ENCODE peak calls at places on chromosomes 16 and 17, in nine cellular contexts. N is PC-3, K is left ventricle myocardium inferior, W is WTC11, L is tibial artery, P is prostate gland, V is breast epithelium, C is HFFc6, U is fibroblast of pulmonary artery. M is an unnamed sample.

GRCh38 chr16:10584956-10585561 is 4.7 kb upstream of the EMP2 start:
- DNase-seq in N (peak), K (no peak), W (no peak), L (no peak), P (no peak), V (no peak), C (peak), U (no peak), M (no peak)

GRCh38 chr17:18187816-18188761 is 4.5 kb downstream of the ALKBH5 start:
- DNase-seq in N (peak), K (peak), W (no peak), L (no peak), P (no peak), V (no peak), C (peak), U (peak), M (no peak)

GRCh38 chr16:55494994-55495421 is 13.9 kb upstream of the LPCAT2 start:
- DNase-seq in N (peak), K (no peak), W (no peak), L (no peak), P (no peak), V (no peak), C (peak), U (peak), M (no peak)

GRCh38 chr16:13018026-13018425 is 116.6 kb downstream of the SHISA9 start:
- DNase-seq in N (no peak), K (no peak), W (no peak), L (no peak), P (no peak), V (no peak), C (no peak), U (no peak), M (no peak)

GRCh38 chr17:61451538-61452300 is 503 bp upstream of the TBX4 start:
- DNase-seq in N (no peak), K (no peak), W (peak), L (no peak), P (no peak), V (no peak), C (no peak), U (no peak), M (peak)

GRCh38 chr17:60148300-60148838 is 1.4 kb upstream of the CA4 start:
- DNase-seq in N (no peak), K (no peak), W (no peak), L (no peak), P (no peak), V (no peak), C (no peak), U (no peak), M (no peak)

GRCh38 chr16:69110406-69110805 is 5.0 kb downstream of the HAS3 start:
- DNase-seq in N (no peak), K (no peak), W (no peak), L (peak), P (no peak), V (no peak), C (no peak), U (no peak), M (no peak)

GRCh38 chr17:76612977-76613851 is 27.6 kb upstream of the ST6GALNAC2 start:
- DNase-seq in N (no peak), K (no peak), W (peak), L (no peak), P (no peak), V (peak), C (peak), U (no peak), M (peak)

GRCh38 chr16:27441276-27441675 is 39.3 kb downstream of the IL21R start:
- DNase-seq in N (no peak), K (no peak), W (no peak), L (peak), P (no peak), V (no peak), C (no peak), U (no peak), M (no peak)

GRCh38 chr16:29877266-29877961 is 14.4 kb upstream of the CDIPT start:
- DNase-seq in N (no peak), K (no peak), W (peak), L (no peak), P (no peak), V (no peak), C (no peak), U (peak), M (peak)

GRCh38 chr17:22492331-22492730 is 800.0 kb downstream of the KCNJ18 start:
- DNase-seq in N (no peak), K (no peak), W (no peak), L (no peak), P (no peak), V (no peak), C (no peak), U (no peak), M (no peak)

GRCh38 chr17:18981642-18982424 is 22.7 kb downstream of the FAM83G start:
- DNase-seq in N (peak), K (no peak), W (no peak), L (no peak), P (peak), V (no peak), C (peak), U (peak), M (no peak)

GRCh38 chr17:66283971-66284370 is 18.4 kb upstream of the PRKCA start:
- DNase-seq in N (no peak), K (no peak), W (no peak), L (no peak), P (no peak), V (no peak), C (no peak), U (no peak), M (no peak)

GRCh38 chr16:88623858-88624257 is 14.5 kb upstream of the IL17C start:
- DNase-seq in N (no peak), K (no peak), W (no peak), L (no peak), P (no peak), V (no peak), C (no peak), U (no peak), M (no peak)

GRCh38 chr17:55273579-55274370 is 9.0 kb downstream of the HLF start:
- DNase-seq in N (no peak), K (peak), W (no peak), L (peak), P (peak), V (peak), C (peak), U (no peak), M (no peak)

GRCh38 chr16:552171-552570 is 8.0 kb upstream of the PRR35 start:
- DNase-seq in N (no peak), K (no peak), W (no peak), L (no peak), P (no peak), V (no peak), C (no peak), U (no peak), M (no peak)
- TF ChIP-seq CTCF in N (no peak), K (no peak), W (no peak), L (no peak), P (no peak), V (no peak), C (no peak), U (no peak), M (no peak)

GRCh38 chr16:48525201-48526057 is 84.6 kb downstream of the N4BP1 start:
- DNase-seq in N (no peak), K (no peak), W (no peak), L (peak), P (no peak), V (no peak), C (no peak), U (no peak), M (no peak)

GRCh38 chr16:48524348-48525200 is 85.4 kb downstream of the N4BP1 start:
- DNase-seq in N (peak), K (no peak), W (no peak), L (peak), P (no peak), V (no peak), C (no peak), U (no peak), M (no peak)

GRCh38 chr16:48526958-48527331 is 83.0 kb downstream of the N4BP1 start:
- DNase-seq in N (no peak), K (no peak), W (no peak), L (peak), P (no peak), V (no peak), C (no peak), U (no peak), M (no peak)

GRCh38 chr16:48523415-48524204 is 86.4 kb downstream of the N4BP1 start:
- DNase-seq in N (no peak), K (no peak), W (no peak), L (peak), P (no peak), V (no peak), C (no peak), U (no peak), M (no peak)

DNA sequence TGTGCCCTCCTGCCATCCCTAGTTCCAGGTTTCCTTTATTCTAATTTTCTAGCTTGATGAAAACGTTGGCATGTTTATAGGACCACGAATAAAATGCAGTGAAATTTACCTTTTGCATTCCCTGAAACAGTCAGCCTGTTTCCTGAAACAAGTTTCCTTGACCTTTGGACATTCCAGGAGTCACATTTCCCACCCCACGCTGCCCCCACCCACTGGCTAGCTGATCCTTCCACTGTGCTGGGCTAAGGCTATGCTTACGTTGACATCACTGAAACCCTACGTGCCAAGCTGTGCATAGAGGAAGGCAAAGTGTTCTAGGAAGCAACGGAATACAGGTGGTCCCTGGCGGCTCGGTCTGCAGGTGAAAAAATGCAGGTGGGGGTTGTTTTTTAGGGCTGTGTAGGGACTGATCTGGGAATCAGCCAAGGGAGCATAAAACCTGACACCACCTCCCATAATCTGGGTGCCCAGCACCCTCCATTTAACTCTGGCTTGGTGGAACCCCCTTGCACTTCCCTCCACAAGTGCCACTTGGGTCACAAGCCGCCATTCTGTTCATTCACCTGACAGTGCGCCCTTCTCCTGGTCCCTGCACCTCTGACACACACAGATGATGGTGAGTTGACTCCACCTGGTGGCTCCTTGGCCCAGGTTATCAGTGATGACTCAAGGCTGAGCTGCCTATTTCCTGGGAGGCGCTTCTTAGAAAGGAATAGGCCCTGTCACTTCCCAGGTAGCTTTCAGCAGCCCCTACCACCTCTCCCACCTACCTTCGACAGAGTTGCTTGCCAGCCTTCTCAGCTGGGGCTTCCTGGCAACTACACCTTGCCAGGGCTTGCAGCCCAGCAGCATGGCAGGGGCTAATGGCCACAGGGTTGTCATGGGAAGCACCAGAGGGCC is 83.7 kb downstream of the N4BP1 start:
- DNase-seq in N (peak), K (no peak), W (peak), L (peak), P (no peak), V (no peak), C (no peak), U (no peak), M (no peak)
- TF ChIP-seq CTCF in N (peak), K (no peak), W (no peak), L (no peak), P (peak), V (no peak), C (peak), U (peak), M (peak)

GRCh38 chr16:86045601-86045971 is 146.6 kb downstream of the IRF8 start:
- DNase-seq in N (no peak), K (no peak), W (no peak), L (no peak), P (no peak), V (no peak), C (no peak), U (no peak), M (no peak)
- TF ChIP-seq CTCF in N (no peak), K (no peak), W (no peak), L (no peak), P (no peak), V (no peak), C (no peak), U (no peak), M (no peak)

GRCh38 chr17:3551189-3551588 is 6.4 kb downstream of the TRPV3 start:
- DNase-seq in N (no peak), K (no peak), W (no peak), L (no peak), P (no peak), V (no peak), C (no peak), U (no peak), M (no peak)
- TF ChIP-seq CTCF in N (no peak), K (no peak), W (no peak), L (no peak), P (no peak), V (no peak), C (peak), U (peak), M (no peak)

M was measured in nephron progenitor cell.